ENCODE peak calls at places on chromosome X, in five cellular contexts. One of them, this sample, is unnamed.

GRCh38 chrX:71128166-71128833 is 9.9 kb downstream of the MED12 start:
- DNase-seq in cerebellar cortex: no peak
- DNase-seq in stomach: no peak
- DNase-seq in RPMI7951: peak
- DNase-seq in sigmoid colon: no peak
- DNase-seq in this sample: no peak

GRCh38 chrX:69556094-69557011 is 52.2 kb downstream of the NALF2 start:
- DNase-seq in cerebellar cortex: no peak
- DNase-seq in stomach: no peak
- DNase-seq in RPMI7951: peak
- DNase-seq in sigmoid colon: no peak
- DNase-seq in this sample: no peak

GRCh38 chrX:110858565-110858964 is 62.9 kb upstream of the CHRDL1 start:
- DNase-seq in cerebellar cortex: no peak
- DNase-seq in stomach: no peak
- DNase-seq in RPMI7951: no peak
- DNase-seq in sigmoid colon: no peak
- DNase-seq in this sample: no peak

GRCh38 chrX:47360423-47361179 is 9.8 kb upstream of the ZNF157 start:
- DNase-seq in cerebellar cortex: peak
- DNase-seq in stomach: no peak
- DNase-seq in RPMI7951: no peak
- DNase-seq in sigmoid colon: no peak
- DNase-seq in this sample: no peak

GRCh38 chrX:112642349-112642748 is 37.4 kb downstream of the LHFPL1 start:
- DNase-seq in cerebellar cortex: peak
- DNase-seq in stomach: peak
- DNase-seq in RPMI7951: peak
- DNase-seq in sigmoid colon: no peak
- DNase-seq in this sample: peak

GRCh38 chrX:128781506-128781905 is 729.3 kb upstream of the ACTRT1 start:
- DNase-seq in cerebellar cortex: peak
- DNase-seq in stomach: peak
- DNase-seq in RPMI7951: peak
- DNase-seq in sigmoid colon: no peak
- DNase-seq in this sample: peak

GRCh38 chrX:38672646-38673045 is 111.3 kb downstream of the TSPAN7 start:
- DNase-seq in cerebellar cortex: no peak
- DNase-seq in stomach: no peak
- DNase-seq in RPMI7951: no peak
- DNase-seq in sigmoid colon: no peak
- DNase-seq in this sample: no peak

GRCh38 chrX:134144231-134144630 is 92.8 kb upstream of the CCDC160 start:
- DNase-seq in cerebellar cortex: peak
- DNase-seq in stomach: no peak
- DNase-seq in RPMI7951: no peak
- DNase-seq in sigmoid colon: no peak
- DNase-seq in this sample: no peak

GRCh38 chrX:136306182-136306581 is 5.4 kb downstream of the ADGRG4 start:
- DNase-seq in cerebellar cortex: no peak
- DNase-seq in stomach: no peak
- DNase-seq in RPMI7951: no peak
- DNase-seq in sigmoid colon: no peak
- DNase-seq in this sample: no peak

GRCh38 chrX:148290041-148290440 is 210.4 kb upstream of the AFF2 start:
- DNase-seq in cerebellar cortex: no peak
- DNase-seq in stomach: no peak
- DNase-seq in RPMI7951: no peak
- DNase-seq in sigmoid colon: no peak
- DNase-seq in this sample: no peak

This sample was measured in colonic mucosa.